ENCODE peak calls at places on chromosomes 4 and X, in four cellular contexts. One of them, this sample, is unnamed.
A peak's percentile ranks its signal among the peaks of the same experiment; 100 is the strongest.

GRCh38 chr4:26022346-26022891 is 108.4 kb downstream of the SMIM20 start:
- DNase-seq in thoracic aorta: no peak
- DNase-seq in lower lobe of right lung: no peak
- DNase-seq in tibial nerve: no peak
- DNase-seq in this sample: no peak

GRCh38 chr4:78706302-78706701 is 69.8 kb upstream of the BMP2K start:
- DNase-seq in lower lobe of right lung: no peak
- DNase-seq in thoracic aorta: no peak
- DNase-seq in tibial nerve: no peak
- DNase-seq in this sample: no peak

GRCh38 chrX:110402091-110402854 is 43.6 kb downstream of the RTL9 start:
- DNase-seq in lower lobe of right lung: no peak
- DNase-seq in tibial nerve: peak; percentile 26
- DNase-seq in thoracic aorta: no peak
- DNase-seq in this sample: no peak

GRCh38 chr4:124121511-124121934 is 591.0 kb downstream of the ANKRD50 start:
- DNase-seq in thoracic aorta: no peak
- DNase-seq in lower lobe of right lung: no peak
- DNase-seq in tibial nerve: no peak
- DNase-seq in this sample: no peak

GRCh38 chr4:39565925-39566630 is 38.8 kb upstream of the UGDH start:
- DNase-seq in tibial nerve: no peak
- DNase-seq in thoracic aorta: no peak
- DNase-seq in lower lobe of right lung: no peak
- DNase-seq in this sample: no peak

GRCh38 chr4:6227412-6228157 is 27.2 kb upstream of the JAKMIP1 start:
- DNase-seq in thoracic aorta: no peak
- DNase-seq in tibial nerve: no peak
- DNase-seq in lower lobe of right lung: no peak
- DNase-seq in this sample: no peak

GRCh38 chr4:179472164-179472563 is 2029.9 kb upstream of the AGA start:
- DNase-seq in lower lobe of right lung: no peak
- DNase-seq in tibial nerve: no peak
- DNase-seq in thoracic aorta: no peak
- DNase-seq in this sample: no peak

GRCh38 chr4:4289055-4289454 is 899 bp downstream of the LYAR start:
- DNase-seq in thoracic aorta: no peak
- DNase-seq in lower lobe of right lung: no peak
- DNase-seq in tibial nerve: no peak
- DNase-seq in this sample: peak; percentile 8

GRCh38 chrX:110442631-110443030 is 84.0 kb downstream of the RTL9 start:
- DNase-seq in lower lobe of right lung: no peak
- DNase-seq in tibial nerve: no peak
- DNase-seq in thoracic aorta: no peak
- DNase-seq in this sample: no peak

GRCh38 chrX:118945921-118946320 is 28.5 kb upstream of the LONRF3 start:
- DNase-seq in lower lobe of right lung: no peak
- DNase-seq in tibial nerve: no peak
- DNase-seq in thoracic aorta: no peak
- DNase-seq in this sample: no peak

GRCh38 chr4:157045507-157046127 is 30.3 kb upstream of the GLRB start:
- DNase-seq in thoracic aorta: peak; percentile 7
- DNase-seq in lower lobe of right lung: no peak
- DNase-seq in tibial nerve: peak; percentile 16
- DNase-seq in this sample: no peak

GRCh38 chrX:150361777-150362351 is 1.3 kb upstream of the MAMLD1 start:
- DNase-seq in thoracic aorta: no peak
- DNase-seq in tibial nerve: no peak
- DNase-seq in lower lobe of right lung: peak; percentile 39
- DNase-seq in this sample: peak; percentile 16

GRCh38 chrX:150363561-150364346 is 637 bp downstream of the MAMLD1 start:
- DNase-seq in thoracic aorta: no peak
- DNase-seq in lower lobe of right lung: peak; percentile 47
- DNase-seq in tibial nerve: no peak
- DNase-seq in this sample: peak; percentile 5

GRCh38 chrX:150362599-150363481 is at the start of gene MAMLD1:
- DNase-seq in lower lobe of right lung: peak; percentile 76
- DNase-seq in tibial nerve: peak; percentile 71
- DNase-seq in thoracic aorta: peak; percentile 54
- DNase-seq in this sample: no peak

GRCh38 chrX:150360331-150360730 is 2.8 kb upstream of the MAMLD1 start:
- DNase-seq in thoracic aorta: no peak
- DNase-seq in lower lobe of right lung: no peak
- DNase-seq in tibial nerve: no peak
- DNase-seq in this sample: no peak

GRCh38 chrX:150361070-150361776 is 1.9 kb upstream of the MAMLD1 start:
- DNase-seq in lower lobe of right lung: peak; percentile 38
- DNase-seq in tibial nerve: no peak
- DNase-seq in thoracic aorta: no peak
- DNase-seq in this sample: no peak
- H3K27me3 ChIP-seq in lower lobe of right lung: peaks cover 5% of the 10 kb centered on the region
- H3K27me3 ChIP-seq in tibial nerve: no peaks in the 10 kb centered on the region
- H3K27me3 ChIP-seq in thoracic aorta: no peaks in the 10 kb centered on the region
- H3K27me3 ChIP-seq in this sample: peaks cover 8% of the 10 kb centered on the region

GRCh38 chrX:50644496-50644895 is 169.5 kb downstream of the SHROOM4 start:
- DNase-seq in lower lobe of right lung: no peak
- DNase-seq in tibial nerve: no peak
- DNase-seq in thoracic aorta: no peak
- DNase-seq in this sample: no peak

GRCh38 chrX:50643525-50644137 is 170.4 kb downstream of the SHROOM4 start:
- DNase-seq in lower lobe of right lung: no peak
- DNase-seq in thoracic aorta: no peak
- DNase-seq in tibial nerve: no peak
- DNase-seq in this sample: no peak

GRCh38 chrX:50648151-50648550 is 165.8 kb downstream of the SHROOM4 start:
- DNase-seq in thoracic aorta: no peak
- DNase-seq in tibial nerve: no peak
- DNase-seq in lower lobe of right lung: no peak
- DNase-seq in this sample: no peak
- H3K27me3 ChIP-seq in thoracic aorta: no peaks in the 10 kb centered on the region
- H3K27me3 ChIP-seq in tibial nerve: no peaks in the 10 kb centered on the region
- H3K27me3 ChIP-seq in lower lobe of right lung: no peaks in the 10 kb centered on the region
- H3K27me3 ChIP-seq in this sample: no peaks in the 10 kb centered on the region

GRCh38 chrX:153935326-153935851 is 552 bp upstream of the NAA10 start:
- DNase-seq in tibial nerve: no peak
- DNase-seq in thoracic aorta: no peak
- DNase-seq in lower lobe of right lung: no peak
- DNase-seq in this sample: no peak

GRCh38 chrX:153932220-153932915 is 2.5 kb downstream of the NAA10 start:
- DNase-seq in tibial nerve: no peak
- DNase-seq in lower lobe of right lung: no peak
- DNase-seq in thoracic aorta: no peak
- DNase-seq in this sample: no peak

GRCh38 chrX:153931748-153932147 is 3.1 kb downstream of the NAA10 start:
- DNase-seq in tibial nerve: no peak
- DNase-seq in lower lobe of right lung: no peak
- DNase-seq in thoracic aorta: no peak
- DNase-seq in this sample: no peak

GRCh38 chrX:153934473-153935325 is at the start of gene NAA10:
- DNase-seq in thoracic aorta: no peak
- DNase-seq in lower lobe of right lung: peak; percentile 80
- DNase-seq in tibial nerve: no peak
- DNase-seq in this sample: peak; percentile 57

GRCh38 chrX:153933751-153934472 is 925 bp downstream of the NAA10 start:
- DNase-seq in thoracic aorta: no peak
- DNase-seq in tibial nerve: no peak
- DNase-seq in lower lobe of right lung: no peak
- DNase-seq in this sample: no peak
- H3K27me3 ChIP-seq in thoracic aorta: no peaks in the 10 kb centered on the region
- H3K27me3 ChIP-seq in tibial nerve: no peaks in the 10 kb centered on the region
- H3K27me3 ChIP-seq in lower lobe of right lung: no peaks in the 10 kb centered on the region
- H3K27me3 ChIP-seq in this sample: no peaks in the 10 kb centered on the region

GRCh38 chr4:110618091-110619000 is 4.5 kb downstream of the PITX2 start:
- DNase-seq in tibial nerve: no peak
- DNase-seq in lower lobe of right lung: no peak
- DNase-seq in thoracic aorta: no peak
- DNase-seq in this sample: no peak
- H3K27me3 ChIP-seq in tibial nerve: peaks cover 4% of the 10 kb centered on the region
- H3K27me3 ChIP-seq in lower lobe of right lung: peaks cover 100% of the 10 kb centered on the region
- H3K27me3 ChIP-seq in thoracic aorta: peaks cover 51% of the 10 kb centered on the region
- H3K27me3 ChIP-seq in this sample: peaks cover 36% of the 10 kb centered on the region

DNA sequence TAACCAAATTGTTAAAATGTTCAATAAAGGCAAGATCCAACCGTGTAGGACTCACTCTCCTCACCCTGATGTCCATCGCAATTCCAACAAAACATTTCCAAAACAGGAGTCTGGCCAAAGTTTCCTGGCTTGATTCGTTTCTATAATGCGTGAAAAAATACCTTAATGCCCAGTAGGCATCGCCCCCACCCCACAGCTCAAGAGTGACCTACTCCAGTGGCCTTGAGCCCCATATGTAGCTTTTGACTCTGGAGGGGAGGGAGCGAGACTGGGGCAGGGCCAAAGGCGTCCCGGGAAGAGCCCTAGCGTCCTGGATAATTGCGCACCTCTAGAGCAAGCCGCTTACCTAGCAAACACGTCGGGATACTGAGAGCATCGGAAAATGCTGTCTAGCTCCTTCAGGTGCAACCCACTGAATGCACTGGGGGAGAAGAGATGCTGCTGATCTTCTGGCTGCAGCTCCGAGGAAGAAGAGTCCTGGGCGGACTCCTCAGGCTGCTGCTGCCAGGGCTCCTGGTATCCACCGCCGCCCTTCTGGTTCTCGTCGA is 55.6 kb upstream of the NKAP start:
- DNase-seq in thoracic aorta: no peak
- DNase-seq in tibial nerve: no peak
- DNase-seq in lower lobe of right lung: no peak
- DNase-seq in this sample: no peak
- H3K27me3 ChIP-seq in thoracic aorta: no peaks in the 10 kb centered on the region
- H3K27me3 ChIP-seq in tibial nerve: no peaks in the 10 kb centered on the region
- H3K27me3 ChIP-seq in lower lobe of right lung: peaks cover 67% of the 10 kb centered on the region
- H3K27me3 ChIP-seq in this sample: peaks cover 20% of the 10 kb centered on the region

GRCh38 chrX:20011608-20012007 is 20.7 kb upstream of the BCLAF3 start:
- DNase-seq in tibial nerve: no peak
- DNase-seq in thoracic aorta: no peak
- DNase-seq in lower lobe of right lung: no peak
- DNase-seq in this sample: no peak
- H3K27me3 ChIP-seq in tibial nerve: no peaks in the 10 kb centered on the region
- H3K27me3 ChIP-seq in thoracic aorta: no peaks in the 10 kb centered on the region
- H3K27me3 ChIP-seq in lower lobe of right lung: no peaks in the 10 kb centered on the region
- H3K27me3 ChIP-seq in this sample: no peaks in the 10 kb centered on the region

GRCh38 chrX:40148189-40148438 is 50.4 kb upstream of the BCOR start:
- DNase-seq in lower lobe of right lung: no peak
- DNase-seq in tibial nerve: no peak
- DNase-seq in thoracic aorta: no peak
- DNase-seq in this sample: no peak
- H3K27me3 ChIP-seq in lower lobe of right lung: no peaks in the 10 kb centered on the region
- H3K27me3 ChIP-seq in tibial nerve: no peaks in the 10 kb centered on the region
- H3K27me3 ChIP-seq in thoracic aorta: no peaks in the 10 kb centered on the region
- H3K27me3 ChIP-seq in this sample: no peaks in the 10 kb centered on the region

This sample was measured in CD4-positive, CD25-positive, alpha-beta regulatory T cell.